ENCODE peak calls at places on chromosomes 16 and 17, in six cellular contexts. One of them, this sample, is unnamed.

GRCh38 chr16:84616515-84616914 is 1.4 kb downstream of the COTL1 start:
- DNase-seq in H9: no peak
- DNase-seq in ecto neural progenitor cell: no peak
- DNase-seq in Peyer's patch: no peak
- DNase-seq in activated T-cell treated with anti-CD3 and anti-CD28 coated beads, Interleukin-2, amount 50 U/mL, for 72 hours: no peak
- DNase-seq in cardiac septum: no peak
- DNase-seq in this sample: no peak

GRCh38 chr16:24018485-24018884 is 182.7 kb downstream of the PRKCB start:
- DNase-seq in H9: no peak
- DNase-seq in ecto neural progenitor cell: no peak
- DNase-seq in Peyer's patch: no peak
- DNase-seq in activated T-cell treated with anti-CD3 and anti-CD28 coated beads, Interleukin-2, amount 50 U/mL, for 72 hours: no peak
- DNase-seq in cardiac septum: no peak
- DNase-seq in this sample: no peak

GRCh38 chr17:65328567-65328966 is 191.4 kb downstream of the RGS9 start:
- DNase-seq in H9: no peak
- DNase-seq in ecto neural progenitor cell: no peak
- DNase-seq in Peyer's patch: no peak
- DNase-seq in activated T-cell treated with anti-CD3 and anti-CD28 coated beads, Interleukin-2, amount 50 U/mL, for 72 hours: no peak
- DNase-seq in cardiac septum: no peak
- DNase-seq in this sample: no peak

GRCh38 chr17:72223816-72224215 is 103.0 kb downstream of the SOX9 start:
- DNase-seq in H9: no peak
- DNase-seq in ecto neural progenitor cell: no peak
- DNase-seq in Peyer's patch: no peak
- DNase-seq in activated T-cell treated with anti-CD3 and anti-CD28 coated beads, Interleukin-2, amount 50 U/mL, for 72 hours: no peak
- DNase-seq in cardiac septum: no peak
- DNase-seq in this sample: no peak

GRCh38 chr16:1537763-1538289 is 4.4 kb downstream of the TMEM204 start:
- DNase-seq in H9: no peak
- DNase-seq in ecto neural progenitor cell: no peak
- DNase-seq in Peyer's patch: no peak
- DNase-seq in activated T-cell treated with anti-CD3 and anti-CD28 coated beads, Interleukin-2, amount 50 U/mL, for 72 hours: peak
- DNase-seq in cardiac septum: no peak
- DNase-seq in this sample: no peak

GRCh38 chr16:89918453-89919347 is at the start of gene MC1R:
- DNase-seq in H9: peak
- DNase-seq in ecto neural progenitor cell: peak
- DNase-seq in Peyer's patch: no peak
- DNase-seq in activated T-cell treated with anti-CD3 and anti-CD28 coated beads, Interleukin-2, amount 50 U/mL, for 72 hours: peak
- DNase-seq in cardiac septum: peak
- DNase-seq in this sample: no peak

GRCh38 chr16:82034981-82035612 is at the start of gene HSD17B2:
- DNase-seq in H9: no peak
- DNase-seq in ecto neural progenitor cell: no peak
- DNase-seq in Peyer's patch: peak
- DNase-seq in activated T-cell treated with anti-CD3 and anti-CD28 coated beads, Interleukin-2, amount 50 U/mL, for 72 hours: no peak
- DNase-seq in cardiac septum: no peak
- DNase-seq in this sample: no peak

GRCh38 chr17:57788710-57789109 is 43.6 kb upstream of the CCDC182 start:
- DNase-seq in H9: no peak
- DNase-seq in ecto neural progenitor cell: no peak
- DNase-seq in Peyer's patch: no peak
- DNase-seq in activated T-cell treated with anti-CD3 and anti-CD28 coated beads, Interleukin-2, amount 50 U/mL, for 72 hours: no peak
- DNase-seq in cardiac septum: no peak
- DNase-seq in this sample: no peak

GRCh38 chr16:89923640-89924297 is 627 bp downstream of the TUBB3 start:
- DNase-seq in H9: peak
- DNase-seq in ecto neural progenitor cell: peak
- DNase-seq in Peyer's patch: peak
- DNase-seq in activated T-cell treated with anti-CD3 and anti-CD28 coated beads, Interleukin-2, amount 50 U/mL, for 72 hours: no peak
- DNase-seq in cardiac septum: no peak
- DNase-seq in this sample: no peak

GRCh38 chr16:79358188-79358587 is 242.3 kb downstream of the MAF start:
- DNase-seq in H9: no peak
- DNase-seq in ecto neural progenitor cell: no peak
- DNase-seq in Peyer's patch: no peak
- DNase-seq in activated T-cell treated with anti-CD3 and anti-CD28 coated beads, Interleukin-2, amount 50 U/mL, for 72 hours: no peak
- DNase-seq in cardiac septum: no peak
- DNase-seq in this sample: no peak

GRCh38 chr17:77424585-77425344 is 284.0 kb downstream of the SEC14L1 start:
- DNase-seq in H9: no peak
- DNase-seq in ecto neural progenitor cell: peak
- DNase-seq in Peyer's patch: peak
- DNase-seq in activated T-cell treated with anti-CD3 and anti-CD28 coated beads, Interleukin-2, amount 50 U/mL, for 72 hours: no peak
- DNase-seq in cardiac septum: peak
- DNase-seq in this sample: no peak

GRCh38 chr16:88760424-88761142 is 24.4 kb downstream of the PIEZO1 start:
- DNase-seq in H9: no peak
- DNase-seq in ecto neural progenitor cell: no peak
- DNase-seq in Peyer's patch: peak
- DNase-seq in activated T-cell treated with anti-CD3 and anti-CD28 coated beads, Interleukin-2, amount 50 U/mL, for 72 hours: no peak
- DNase-seq in cardiac septum: no peak
- DNase-seq in this sample: no peak

GRCh38 chr16:11374255-11374654 is 29.0 kb downstream of the RMI2 start:
- DNase-seq in H9: no peak
- DNase-seq in ecto neural progenitor cell: no peak
- DNase-seq in Peyer's patch: no peak
- DNase-seq in activated T-cell treated with anti-CD3 and anti-CD28 coated beads, Interleukin-2, amount 50 U/mL, for 72 hours: no peak
- DNase-seq in cardiac septum: no peak
- DNase-seq in this sample: no peak

GRCh38 chr16:59698341-59698979 is 964.3 kb upstream of the GOT2 start:
- DNase-seq in H9: no peak
- DNase-seq in ecto neural progenitor cell: no peak
- DNase-seq in Peyer's patch: no peak
- DNase-seq in activated T-cell treated with anti-CD3 and anti-CD28 coated beads, Interleukin-2, amount 50 U/mL, for 72 hours: no peak
- DNase-seq in cardiac septum: no peak
- DNase-seq in this sample: no peak

GRCh38 chr17:47204722-47205418 is 4.3 kb upstream of the MYL4 start:
- DNase-seq in H9: no peak
- DNase-seq in ecto neural progenitor cell: peak
- DNase-seq in Peyer's patch: no peak
- DNase-seq in activated T-cell treated with anti-CD3 and anti-CD28 coated beads, Interleukin-2, amount 50 U/mL, for 72 hours: peak
- DNase-seq in cardiac septum: no peak
- DNase-seq in this sample: peak

GRCh38 chr16:79647586-79647985 is 47.0 kb upstream of the MAF start:
- DNase-seq in H9: no peak
- DNase-seq in ecto neural progenitor cell: no peak
- DNase-seq in Peyer's patch: no peak
- DNase-seq in activated T-cell treated with anti-CD3 and anti-CD28 coated beads, Interleukin-2, amount 50 U/mL, for 72 hours: no peak
- DNase-seq in cardiac septum: no peak
- DNase-seq in this sample: no peak

GRCh38 chr16:4233431-4233830 is 8.4 kb downstream of the SRL start:
- DNase-seq in H9: no peak
- DNase-seq in ecto neural progenitor cell: no peak
- DNase-seq in Peyer's patch: no peak
- DNase-seq in activated T-cell treated with anti-CD3 and anti-CD28 coated beads, Interleukin-2, amount 50 U/mL, for 72 hours: no peak
- DNase-seq in cardiac septum: no peak
- DNase-seq in this sample: no peak

GRCh38 chr17:48626470-48627241 is 498 bp upstream of the HOXB9 start:
- DNase-seq in H9: peak
- DNase-seq in ecto neural progenitor cell: no peak
- DNase-seq in Peyer's patch: peak
- DNase-seq in activated T-cell treated with anti-CD3 and anti-CD28 coated beads, Interleukin-2, amount 50 U/mL, for 72 hours: peak
- DNase-seq in cardiac septum: no peak
- DNase-seq in this sample: no peak

GRCh38 chr17:61338000-61338864 is 61.4 kb upstream of the TBX2 start:
- DNase-seq in H9: no peak
- DNase-seq in ecto neural progenitor cell: no peak
- DNase-seq in Peyer's patch: no peak
- DNase-seq in activated T-cell treated with anti-CD3 and anti-CD28 coated beads, Interleukin-2, amount 50 U/mL, for 72 hours: no peak
- DNase-seq in cardiac septum: no peak
- DNase-seq in this sample: no peak

GRCh38 chr17:79024901-79025737 is 1.1 kb downstream of the C1QTNF1 start:
- DNase-seq in H9: no peak
- DNase-seq in ecto neural progenitor cell: no peak
- DNase-seq in Peyer's patch: peak
- DNase-seq in activated T-cell treated with anti-CD3 and anti-CD28 coated beads, Interleukin-2, amount 50 U/mL, for 72 hours: no peak
- DNase-seq in cardiac septum: peak
- DNase-seq in this sample: no peak

GRCh38 chr16:89114159-89114981 is 20.7 kb downstream of the ACSF3 start:
- DNase-seq in H9: peak
- DNase-seq in ecto neural progenitor cell: no peak
- DNase-seq in Peyer's patch: peak
- DNase-seq in activated T-cell treated with anti-CD3 and anti-CD28 coated beads, Interleukin-2, amount 50 U/mL, for 72 hours: no peak
- DNase-seq in cardiac septum: no peak
- DNase-seq in this sample: no peak

GRCh38 chr17:6517017-6517416 is 39.3 kb downstream of the PITPNM3 start:
- DNase-seq in H9: no peak
- DNase-seq in ecto neural progenitor cell: no peak
- DNase-seq in Peyer's patch: no peak
- DNase-seq in activated T-cell treated with anti-CD3 and anti-CD28 coated beads, Interleukin-2, amount 50 U/mL, for 72 hours: no peak
- DNase-seq in cardiac septum: no peak
- DNase-seq in this sample: no peak

GRCh38 chr17:65078441-65079160 is 22.1 kb upstream of the GNA13 start:
- DNase-seq in H9: no peak
- DNase-seq in ecto neural progenitor cell: no peak
- DNase-seq in Peyer's patch: no peak
- DNase-seq in activated T-cell treated with anti-CD3 and anti-CD28 coated beads, Interleukin-2, amount 50 U/mL, for 72 hours: no peak
- DNase-seq in cardiac septum: no peak
- DNase-seq in this sample: no peak

GRCh38 chr16:87653234-87653633 is 50.9 kb downstream of the JPH3 start:
- DNase-seq in H9: no peak
- DNase-seq in ecto neural progenitor cell: no peak
- DNase-seq in Peyer's patch: no peak
- DNase-seq in activated T-cell treated with anti-CD3 and anti-CD28 coated beads, Interleukin-2, amount 50 U/mL, for 72 hours: no peak
- DNase-seq in cardiac septum: no peak
- DNase-seq in this sample: no peak

GRCh38 chr17:9842057-9842758 is 16.5 kb downstream of the GLP2R start:
- DNase-seq in H9: peak
- DNase-seq in ecto neural progenitor cell: peak
- DNase-seq in Peyer's patch: no peak
- DNase-seq in activated T-cell treated with anti-CD3 and anti-CD28 coated beads, Interleukin-2, amount 50 U/mL, for 72 hours: no peak
- DNase-seq in cardiac septum: no peak
- DNase-seq in this sample: peak

GRCh38 chr17:38922538-38923291 is 2.7 kb upstream of the LASP1NB start:
- DNase-seq in H9: peak
- DNase-seq in ecto neural progenitor cell: peak
- DNase-seq in Peyer's patch: no peak
- DNase-seq in activated T-cell treated with anti-CD3 and anti-CD28 coated beads, Interleukin-2, amount 50 U/mL, for 72 hours: no peak
- DNase-seq in cardiac septum: no peak
- DNase-seq in this sample: no peak

GRCh38 chr16:87241135-87241771 is 75.9 kb downstream of the C16orf95 start:
- DNase-seq in H9: no peak
- DNase-seq in ecto neural progenitor cell: no peak
- DNase-seq in Peyer's patch: no peak
- DNase-seq in activated T-cell treated with anti-CD3 and anti-CD28 coated beads, Interleukin-2, amount 50 U/mL, for 72 hours: no peak
- DNase-seq in cardiac septum: no peak
- DNase-seq in this sample: no peak

GRCh38 chr16:57204675-57205074 is 18.5 kb downstream of the RSPRY1 start:
- DNase-seq in H9: peak
- DNase-seq in ecto neural progenitor cell: no peak
- DNase-seq in Peyer's patch: no peak
- DNase-seq in activated T-cell treated with anti-CD3 and anti-CD28 coated beads, Interleukin-2, amount 50 U/mL, for 72 hours: no peak
- DNase-seq in cardiac septum: no peak
- DNase-seq in this sample: no peak

GRCh38 chr16:11025120-11025531 is 80.8 kb downstream of the CLEC16A start:
- DNase-seq in H9: no peak
- DNase-seq in ecto neural progenitor cell: no peak
- DNase-seq in Peyer's patch: no peak
- DNase-seq in activated T-cell treated with anti-CD3 and anti-CD28 coated beads, Interleukin-2, amount 50 U/mL, for 72 hours: peak
- DNase-seq in cardiac septum: no peak
- DNase-seq in this sample: no peak

GRCh38 chr16:67464565-67464964 is 16.4 kb downstream of the ATP6V0D1 start:
- DNase-seq in H9: no peak
- DNase-seq in ecto neural progenitor cell: no peak
- DNase-seq in Peyer's patch: no peak
- DNase-seq in activated T-cell treated with anti-CD3 and anti-CD28 coated beads, Interleukin-2, amount 50 U/mL, for 72 hours: no peak
- DNase-seq in cardiac septum: no peak
- DNase-seq in this sample: no peak

GRCh38 chr17:65057520-65058075 is 1.1 kb upstream of the GNA13 start:
- DNase-seq in H9: no peak
- DNase-seq in ecto neural progenitor cell: no peak
- DNase-seq in Peyer's patch: no peak
- DNase-seq in activated T-cell treated with anti-CD3 and anti-CD28 coated beads, Interleukin-2, amount 50 U/mL, for 72 hours: no peak
- DNase-seq in cardiac septum: peak
- DNase-seq in this sample: no peak

GRCh38 chr16:27088216-27088615 is 21.5 kb downstream of the C16orf82 start:
- DNase-seq in H9: no peak
- DNase-seq in ecto neural progenitor cell: no peak
- DNase-seq in Peyer's patch: no peak
- DNase-seq in activated T-cell treated with anti-CD3 and anti-CD28 coated beads, Interleukin-2, amount 50 U/mL, for 72 hours: no peak
- DNase-seq in cardiac septum: peak
- DNase-seq in this sample: no peak

GRCh38 chr17:28657756-28658155 is 4.0 kb downstream of the SDF2 start:
- DNase-seq in H9: no peak
- DNase-seq in ecto neural progenitor cell: no peak
- DNase-seq in Peyer's patch: no peak
- DNase-seq in activated T-cell treated with anti-CD3 and anti-CD28 coated beads, Interleukin-2, amount 50 U/mL, for 72 hours: no peak
- DNase-seq in cardiac septum: no peak
- DNase-seq in this sample: no peak

GRCh38 chr17:45750779-45751440 is 33.2 kb upstream of the CRHR1 start:
- DNase-seq in H9: no peak
- DNase-seq in ecto neural progenitor cell: no peak
- DNase-seq in Peyer's patch: no peak
- DNase-seq in activated T-cell treated with anti-CD3 and anti-CD28 coated beads, Interleukin-2, amount 50 U/mL, for 72 hours: no peak
- DNase-seq in cardiac septum: peak
- DNase-seq in this sample: no peak

GRCh38 chr16:68234188-68235104 is 1.5 kb downstream of the ESRP2 start:
- DNase-seq in H9: peak
- DNase-seq in ecto neural progenitor cell: no peak
- DNase-seq in Peyer's patch: peak
- DNase-seq in activated T-cell treated with anti-CD3 and anti-CD28 coated beads, Interleukin-2, amount 50 U/mL, for 72 hours: no peak
- DNase-seq in cardiac septum: no peak
- DNase-seq in this sample: no peak

GRCh38 chr17:78272181-78272913 is 40.9 kb downstream of the TMEM235 start:
- DNase-seq in H9: peak
- DNase-seq in ecto neural progenitor cell: peak
- DNase-seq in Peyer's patch: peak
- DNase-seq in activated T-cell treated with anti-CD3 and anti-CD28 coated beads, Interleukin-2, amount 50 U/mL, for 72 hours: peak
- DNase-seq in cardiac septum: no peak
- DNase-seq in this sample: no peak

This sample was measured in vagina.